ENCODE peak calls at places on chromosomes 3 and 15, in four cellular contexts. X is HCT116, N is SK-N-SH, I is H1. G is an unnamed sample.

GRCh38 chr15:81516461-81516860 is 142.4 kb upstream of the TMC3 start:
- DNase-seq in X (no peak), N (no peak), I (no peak), G (no peak)

GRCh38 chr15:99361541-99362185 is 110.4 kb downstream of the LRRC28 start:
- DNase-seq in X (no peak), N (no peak), I (no peak), G (peak)

GRCh38 chr3:173913397-173913796 is 515.9 kb downstream of the NLGN1 start:
- DNase-seq in X (no peak), N (no peak), I (no peak), G (peak)

GRCh38 chr3:175186511-175186910 is 327.4 kb downstream of the NAALADL2 start:
- DNase-seq in X (no peak), N (no peak), I (no peak), G (no peak)

GRCh38 chr15:38169982-38170381 is 82.7 kb upstream of the SPRED1 start:
- DNase-seq in X (no peak), N (no peak), I (no peak), G (no peak)

GRCh38 chr3:57065588-57065987 is 5.1 kb downstream of the SPATA12 start:
- DNase-seq in X (peak), N (no peak), I (no peak), G (no peak)

GRCh38 chr3:177071496-177072156 is 125.7 kb downstream of the TBL1XR1 start:
- DNase-seq in X (no peak), N (no peak), I (no peak), G (peak)

GRCh38 chr15:98612490-98613110 is 35.7 kb upstream of the IGF1R start:
- DNase-seq in X (no peak), N (no peak), I (peak), G (no peak)

GRCh38 chr15:70853270-70853854 is 595 bp downstream of the LARP6 start:
- DNase-seq in X (no peak), N (peak), I (peak), G (no peak)

GRCh38 chr3:124770341-124771082 is 40.3 kb downstream of the UMPS start:
- DNase-seq in X (no peak), N (peak), I (no peak), G (no peak)
- TF ChIP-seq JUND in X (no peak), N (no peak), I (no peak), G (no peak)

DNA sequence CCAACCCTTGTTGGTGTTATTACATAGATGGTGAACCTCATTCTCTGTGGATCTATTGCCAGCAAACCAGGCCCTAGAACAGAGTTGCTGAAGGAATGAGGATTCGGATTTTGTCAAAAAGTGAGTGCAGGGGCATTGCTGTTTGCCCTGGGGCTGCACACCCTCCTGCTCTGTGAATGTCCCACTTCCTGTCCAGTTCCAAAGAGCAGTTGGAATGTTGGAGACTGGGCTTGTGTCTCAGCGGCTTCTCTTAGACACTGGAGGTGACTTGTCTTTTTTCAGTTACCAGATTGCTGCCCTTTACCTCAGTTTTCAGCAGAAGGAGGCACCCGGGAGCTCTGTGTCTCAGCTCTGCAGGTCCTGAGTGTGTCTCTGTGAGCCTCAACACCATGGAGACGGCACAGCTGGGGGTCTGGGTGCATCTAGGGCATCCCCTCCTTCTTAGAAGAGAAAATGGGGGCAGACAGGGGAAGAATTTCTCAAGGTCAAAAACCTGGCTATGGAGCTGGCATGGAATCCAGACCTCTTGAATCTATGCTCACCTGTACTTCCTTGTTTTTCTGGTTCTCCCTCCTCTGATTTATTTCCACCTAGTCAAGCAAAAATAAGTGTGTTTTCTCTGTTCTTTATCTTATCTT is 46.3 kb downstream of the LIMD1 start:
- DNase-seq in X (no peak), N (no peak), I (no peak), G (no peak)
- TF ChIP-seq JUND in X (no peak), N (no peak), I (no peak), G (no peak)

DNA sequence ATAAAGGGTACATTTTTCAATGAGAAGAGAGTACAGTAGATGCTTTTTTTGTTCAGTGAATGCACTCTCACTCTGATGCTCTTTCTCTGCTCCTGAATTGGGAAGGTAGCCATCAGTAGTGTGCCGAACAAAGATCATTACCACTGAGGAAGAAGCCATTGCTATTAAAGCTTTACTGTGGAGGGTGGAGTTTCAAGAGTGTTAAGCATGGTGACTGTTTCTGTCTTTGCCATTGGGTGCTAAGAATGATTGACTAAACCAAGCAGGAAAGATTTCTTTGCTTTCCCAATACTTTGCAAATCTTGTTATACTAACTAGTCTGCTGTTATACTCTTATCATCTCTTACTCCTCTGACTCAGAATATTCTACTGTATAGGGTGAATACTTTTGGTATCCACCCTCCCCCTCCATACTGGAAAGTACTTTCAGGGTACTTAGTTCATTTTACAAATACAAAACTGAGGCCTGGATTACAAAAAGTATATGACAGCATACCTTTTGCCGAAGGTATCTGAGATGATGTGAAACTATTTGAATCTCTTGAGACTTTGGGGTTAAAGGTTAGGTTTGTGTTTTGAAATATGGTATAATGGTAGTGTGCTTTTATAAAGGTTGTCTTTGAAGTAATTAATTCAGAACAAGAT is 1.7 kb downstream of the RAB11A start:
- DNase-seq in X (no peak), N (peak), I (no peak), G (peak)
- TF ChIP-seq JUND in X (no peak), N (no peak), I (no peak), G (no peak)

GRCh38 chr3:65231544-65231943 is 543.7 kb upstream of the ADAMTS9 start:
- DNase-seq in X (no peak), N (peak), I (no peak), G (no peak)
- TF ChIP-seq JUND in X (no peak), N (no peak), I (no peak), G (no peak)

GRCh38 chr3:16350041-16350952 is 85.3 kb downstream of the OXNAD1 start:
- DNase-seq in X (no peak), N (peak), I (no peak), G (no peak)
- TF ChIP-seq JUND in X (no peak), N (peak), I (no peak), G (no peak)

GRCh38 chr3:119418091-119418512 is 45.3 kb downstream of the TMEM39A start:
- DNase-seq in X (no peak), N (no peak), I (no peak), G (no peak)
- TF ChIP-seq JUND in X (no peak), N (no peak), I (no peak), G (no peak)

G was measured in T47D.